ENCODE peak calls at places on chromosomes 4 and X, in nine cellular contexts. Y, H, A, Q, C, V, X, L and I are unnamed samples.
A peak's percentile ranks its signal among the peaks of the same experiment; 100 is the strongest.

GRCh38 chrX:11129546-11129945 is 18.4 kb downstream of the HCCS start:
- DNase-seq in Y (no peak), H (no peak), A (no peak), Q (no peak), C (no peak), V (no peak), X (peak; percentile 8), L (no peak), I (no peak)

GRCh38 chrX:23797371-23798128 is 14.6 kb downstream of the SAT1 start:
- DNase-seq in Y (no peak), H (no peak), A (peak; percentile 54), Q (no peak), C (no peak), V (no peak), X (no peak), L (no peak), I (no peak)

GRCh38 chr4:8829584-8829983 is 42.1 kb downstream of the HMX1 start:
- DNase-seq in Y (no peak), H (no peak), A (no peak), Q (no peak), C (no peak), V (no peak), X (no peak), L (no peak), I (no peak)

GRCh38 chr4:82893942-82894341 is 3.0 kb upstream of the SEC31A start:
- DNase-seq in Y (no peak), H (peak; percentile 68), A (no peak), Q (no peak), C (no peak), V (no peak), X (peak; percentile 39), L (no peak), I (peak; percentile 35)

GRCh38 chr4:122341906-122342305 is 36.9 kb upstream of the ADAD1 start:
- DNase-seq in Y (peak; percentile 88), H (no peak), A (peak; percentile 4), Q (no peak), C (no peak), V (no peak), X (peak; percentile 81), L (no peak), I (peak; percentile 1)

GRCh38 chr4:44583393-44583792 is 68.0 kb downstream of the YIPF7 start:
- DNase-seq in Y (no peak), H (no peak), A (no peak), Q (no peak), C (no peak), V (no peak), X (no peak), L (peak; percentile 10), I (no peak)

GRCh38 chr4:17476811-17477210 is 35.1 kb downstream of the QDPR start:
- DNase-seq in Y (no peak), H (no peak), A (no peak), Q (no peak), C (no peak), V (no peak), X (no peak), L (no peak), I (no peak)

GRCh38 chr4:2066571-2067445 is 7.7 kb downstream of the NAT8L start:
- DNase-seq in Y (no peak), H (no peak), A (no peak), Q (no peak), C (no peak), V (no peak), X (no peak), L (peak; percentile 10), I (no peak)

GRCh38 chr4:41456559-41457101 is 81.3 kb upstream of the LIMCH1 start:
- DNase-seq in Y (no peak), H (no peak), A (no peak), Q (no peak), C (no peak), V (no peak), X (no peak), L (no peak), I (no peak)

GRCh38 chr4:144674711-144675110 is 28.8 kb downstream of the HHIP start:
- DNase-seq in Y (no peak), H (no peak), A (no peak), Q (no peak), C (no peak), V (no peak), X (no peak), L (no peak), I (no peak)

GRCh38 chrX:85244411-85245210 is 820 bp downstream of the ZNF711 start:
- DNase-seq in Y (peak; percentile 41), H (peak; percentile 7), A (peak; percentile 3), Q (peak; percentile 34), C (no peak), V (peak; percentile 26), X (no peak), L (peak; percentile 19), I (peak; percentile 26)

GRCh38 chrX:135632353-135632752 is 81.1 kb upstream of the CT45A1 start:
- DNase-seq in Y (no peak), H (no peak), A (no peak), Q (no peak), C (no peak), V (no peak), X (no peak), L (no peak), I (no peak)

GRCh38 chr4:8165374-8165896 is 6.8 kb upstream of the ABLIM2 start:
- DNase-seq in Y (no peak), H (no peak), A (no peak), Q (no peak), C (no peak), V (no peak), X (no peak), L (no peak), I (no peak)

GRCh38 chrX:134885336-134886016 is 105.3 kb upstream of the SMIM10 start:
- DNase-seq in Y (peak; percentile 45), H (no peak), A (no peak), Q (no peak), C (no peak), V (no peak), X (no peak), L (no peak), I (no peak)